ENCODE peak calls at places on chromosomes 12 and 14, in ten cellular contexts. X is fibroblast of villous mesenchyme; A is stimulated activated CD4-positive, alpha-beta T cell treated with anti-CD3 and anti-CD28 coated beads, Interleukin-4, amount 100 ng/mL, for 48 hours; D is pons; P is GM04503; M is HTR-8/SVneo; K is astrocyte of the cerebellum; I is neural crest cell; U is fibroblast of mammary gland; J is heart left ventricle. F is an unnamed sample.

GRCh38 chr12:34124608-34125007 is 102.3 kb downstream of the ALG10 start:
- DNase-seq in X (no peak), A (no peak), D (no peak), P (no peak), M (no peak), K (no peak), I (no peak), U (no peak), J (no peak), F (no peak)

GRCh38 chr12:131894981-131895639 is 688 bp downstream of the ULK1 start:
- DNase-seq in X (no peak), A (no peak), D (no peak), P (no peak), M (no peak), K (no peak), I (no peak), U (no peak), J (peak), F (no peak)

GRCh38 chr12:71449373-71450070 is 9.9 kb downstream of the LGR5 start:
- DNase-seq in X (no peak), A (no peak), D (no peak), P (no peak), M (no peak), K (no peak), I (no peak), U (no peak), J (no peak), F (no peak)

GRCh38 chr14:69535230-69535848 is 39.3 kb downstream of the CCDC177 start:
- DNase-seq in X (peak), A (no peak), D (peak), P (no peak), M (peak), K (no peak), I (peak), U (peak), J (peak), F (no peak)

GRCh38 chr12:11814362-11814761 is 164.9 kb downstream of the ETV6 start:
- DNase-seq in X (peak), A (no peak), D (peak), P (no peak), M (peak), K (peak), I (no peak), U (peak), J (no peak), F (peak)

GRCh38 chr14:55976619-55977018 is 141.6 kb upstream of the PELI2 start:
- DNase-seq in X (no peak), A (no peak), D (peak), P (no peak), M (no peak), K (no peak), I (no peak), U (no peak), J (no peak), F (no peak)

GRCh38 chr12:62370189-62370588 is 96.4 kb upstream of the MON2 start:
- DNase-seq in X (no peak), A (no peak), D (no peak), P (no peak), M (no peak), K (no peak), I (no peak), U (no peak), J (no peak), F (no peak)

GRCh38 chr14:93733646-93734045 is 54.6 kb downstream of the PRIMA1 start:
- DNase-seq in X (no peak), A (no peak), D (peak), P (no peak), M (no peak), K (no peak), I (no peak), U (no peak), J (no peak), F (no peak)

F was measured in foreskin melanocyte.